ENCODE peak calls at places on chromosome 22, in six cellular contexts. C is Kasumi-1, Z is tibial nerve, U is uterus, Q is dermis blood vessel endothelial cell, J is activated T-helper 1 cell treated with Interleukin-2 at 50 U/mL for 16 hours. H is an unnamed sample.

GRCh38 chr22:17910561-17911311 is 113.6 kb downstream of the MICAL3 start:
- DNase-seq in C (no peak), Z (no peak), U (peak), Q (peak), J (no peak), H (no peak)

GRCh38 chr22:36898690-36899089 is 14.7 kb upstream of the CSF2RB start:
- DNase-seq in C (no peak), Z (no peak), U (no peak), Q (no peak), J (no peak), H (peak)

GRCh38 chr22:42418811-42419243 is 13.4 kb downstream of the NFAM1 start:
- DNase-seq in C (peak), Z (no peak), U (no peak), Q (no peak), J (no peak), H (no peak)

GRCh38 chr22:48724899-48725298 is 1102.8 kb downstream of the BRD1 start:
- DNase-seq in C (no peak), Z (no peak), U (no peak), Q (no peak), J (no peak), H (no peak)

GRCh38 chr22:28013611-28014010 is 94.6 kb upstream of the PITPNB start:
- DNase-seq in C (no peak), Z (no peak), U (no peak), Q (no peak), J (no peak), H (no peak)

GRCh38 chr22:27409299-27409698 is 392.3 kb downstream of the MN1 start:
- DNase-seq in C (peak), Z (no peak), U (no peak), Q (no peak), J (no peak), H (no peak)

GRCh38 chr22:45994516-45995404 is 17.8 kb upstream of the WNT7B start:
- DNase-seq in C (peak), Z (peak), U (peak), Q (peak), J (peak), H (no peak)

GRCh38 chr22:36486619-36487384 is 5.4 kb upstream of the TXN2 start:
- DNase-seq in C (peak), Z (no peak), U (no peak), Q (peak), J (peak), H (no peak)

GRCh38 chr22:42368379-42369249 is 63.6 kb downstream of the NFAM1 start:
- DNase-seq in C (no peak), Z (no peak), U (peak), Q (no peak), J (peak), H (no peak)

GRCh38 chr22:45478108-45478771 is 24.4 kb upstream of the FBLN1 start:
- DNase-seq in C (no peak), Z (peak), U (no peak), Q (no peak), J (no peak), H (no peak)

GRCh38 chr22:19932367-19933206 is 9.0 kb upstream of the COMT start:
- DNase-seq in C (no peak), Z (no peak), U (no peak), Q (no peak), J (no peak), H (no peak)

GRCh38 chr22:49475253-49475652 is 352.4 kb downstream of the BRD1 start:
- DNase-seq in C (no peak), Z (no peak), U (no peak), Q (no peak), J (no peak), H (no peak)